ENCODE peak calls at places on chromosomes 3 and 15, in five cellular contexts. C, Z, R, M and K are unnamed samples.
A peak's percentile ranks its signal among the peaks of the same experiment; 100 is the strongest.

GRCh38 chr3:43857361-43858051 is 166.8 kb downstream of the ABHD5 start:
- DNase-seq in C (no peak), Z (no peak), R (no peak), M (no peak), K (no peak)

GRCh38 chr3:12566976-12567375 is 10.1 kb downstream of the MKRN2 start:
- DNase-seq in C (no peak), Z (no peak), R (no peak), M (no peak), K (no peak)

GRCh38 chr15:42286445-42287029 is 13.3 kb upstream of the TMEM87A start:
- DNase-seq in C (no peak), Z (no peak), R (no peak), M (no peak), K (no peak)

GRCh38 chr15:61141497-61142125 is 87.5 kb downstream of the RORA start:
- DNase-seq in C (no peak), Z (no peak), R (no peak), M (no peak), K (no peak)

GRCh38 chr3:137259709-137260108 is 301.9 kb downstream of the IL20RB start:
- DNase-seq in C (no peak), Z (no peak), R (no peak), M (no peak), K (no peak)

GRCh38 chr3:155232605-155233004 is 60.9 kb downstream of the STRIT1 start:
- DNase-seq in C (peak; percentile 47), Z (no peak), R (peak; percentile 77), M (peak; percentile 92), K (peak; percentile 14)

GRCh38 chr15:55737373-55737772 is 5.6 kb downstream of the PRTG start:
- DNase-seq in C (no peak), Z (no peak), R (no peak), M (no peak), K (no peak)

GRCh38 chr3:42013652-42014442 is 51.9 kb upstream of the ULK4 start:
- DNase-seq in C (peak; percentile 31), Z (peak; percentile 51), R (peak; percentile 41), M (no peak), K (peak; percentile 54)

GRCh38 chr15:48282186-48282585 is 49.0 kb upstream of the DUT start:
- DNase-seq in C (no peak), Z (no peak), R (no peak), M (no peak), K (no peak)

GRCh38 chr3:33184863-33185262 is 33.7 kb downstream of the SUSD5 start:
- DNase-seq in C (no peak), Z (no peak), R (no peak), M (no peak), K (no peak)

DNA sequence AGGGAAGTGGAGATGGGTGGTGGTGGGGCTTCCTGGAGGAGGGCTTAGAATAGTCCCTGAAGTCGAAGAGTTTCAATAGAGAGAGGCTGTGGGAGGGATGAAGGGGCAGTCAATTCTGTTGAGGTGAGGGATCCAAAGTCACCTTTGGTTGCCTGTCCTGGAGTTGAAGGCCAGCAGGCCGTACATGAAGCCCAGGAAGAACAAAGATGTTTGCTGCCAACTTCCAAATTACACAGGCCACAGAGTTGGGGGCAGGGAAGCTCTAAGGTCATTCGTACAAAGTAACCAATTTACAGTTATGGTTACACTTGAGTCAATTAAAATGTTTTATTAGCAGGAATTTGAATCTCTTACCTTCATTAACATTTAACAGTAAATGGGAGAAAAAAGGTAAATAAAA is 77.9 kb downstream of the FOXB1 start:
- DNase-seq in C (no peak), Z (no peak), R (no peak), M (no peak), K (no peak)
- H3K4me3 ChIP-seq in C (no peak overlapping the region), Z (no peak overlapping the region), R (no peak overlapping the region), M (no peak overlapping the region), K (no peak overlapping the region)

DNA sequence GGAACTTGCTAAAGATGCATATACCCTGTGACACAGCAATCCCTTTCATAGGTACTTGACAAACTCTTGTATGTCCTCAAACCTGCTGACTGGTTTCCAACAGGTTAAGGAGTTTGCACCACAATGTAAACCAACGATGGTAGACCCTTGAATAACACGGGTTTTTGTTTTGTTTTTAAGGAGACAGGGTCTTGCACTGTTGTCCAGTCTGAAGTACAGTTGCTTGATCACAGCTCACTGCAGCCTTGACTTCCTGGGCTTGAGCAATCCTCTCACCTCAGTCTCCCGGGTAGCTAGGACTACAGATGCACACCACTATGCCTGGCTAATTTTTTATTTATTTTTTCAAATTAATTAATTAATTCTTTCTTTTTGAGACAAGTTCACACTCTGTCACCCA is 23.3 kb downstream of the SIN3A start:
- DNase-seq in C (no peak), Z (no peak), R (no peak), M (no peak), K (no peak)
- H3K4me3 ChIP-seq in C (no peak overlapping the region), Z (no peak overlapping the region), R (no peak overlapping the region), M (no peak overlapping the region), K (no peak overlapping the region)

DNA sequence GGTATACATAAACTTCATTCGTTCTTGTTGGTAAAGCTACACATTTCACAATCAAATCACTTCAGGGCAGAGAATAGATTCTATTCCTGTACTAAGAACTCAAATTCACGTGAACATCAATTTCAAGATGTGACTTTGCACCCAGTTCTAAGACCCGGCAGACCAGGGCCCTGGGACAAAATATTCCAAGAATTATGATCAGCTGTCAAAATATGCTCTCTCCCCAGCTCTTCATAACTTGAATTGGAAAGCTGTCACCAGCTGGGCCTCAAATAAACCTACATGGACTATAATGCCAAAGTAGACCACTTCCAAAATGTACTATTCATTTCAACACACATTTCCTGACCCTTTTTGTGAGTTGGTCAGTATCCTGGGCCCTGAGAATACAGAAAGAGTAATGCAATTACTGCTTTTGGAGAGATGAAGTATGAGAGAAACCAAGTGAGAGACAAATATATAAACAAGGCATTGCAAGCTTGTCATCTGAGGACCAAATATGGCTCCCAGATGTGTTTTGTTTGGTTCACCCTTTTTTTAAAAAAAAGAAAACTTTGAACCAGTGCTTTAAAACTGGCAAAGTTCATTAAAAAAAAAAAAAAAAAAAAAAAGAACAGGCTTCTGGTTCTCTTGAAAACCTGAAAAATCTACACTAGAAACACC is 14.9 kb downstream of the MAGI1 start:
- DNase-seq in C (no peak), Z (no peak), R (no peak), M (no peak), K (no peak)
- H3K4me3 ChIP-seq in C (no peak overlapping the region), Z (no peak overlapping the region), R (no peak overlapping the region), M (no peak overlapping the region), K (no peak overlapping the region)

GRCh38 chr3:190546881-190547510 is 33.1 kb downstream of the IL1RAP start:
- DNase-seq in C (no peak), Z (no peak), R (no peak), M (no peak), K (no peak)

GRCh38 chr3:190543656-190544055 is 29.8 kb downstream of the IL1RAP start:
- DNase-seq in C (no peak), Z (no peak), R (no peak), M (peak; percentile 82), K (no peak)

GRCh38 chr3:190548031-190548656 is 34.3 kb downstream of the IL1RAP start:
- DNase-seq in C (no peak), Z (no peak), R (no peak), M (no peak), K (no peak)

GRCh38 chr3:190541560-190541959 is 27.7 kb downstream of the IL1RAP start:
- DNase-seq in C (no peak), Z (no peak), R (no peak), M (no peak), K (no peak)

GRCh38 chr3:190545260-190545659 is 31.4 kb downstream of the IL1RAP start:
- DNase-seq in C (no peak), Z (no peak), R (no peak), M (no peak), K (no peak)
- H3K4me3 ChIP-seq in C (no peak overlapping the region), Z (no peak overlapping the region), R (no peak overlapping the region), M (no peak overlapping the region), K (no peak overlapping the region)

GRCh38 chr3:106004841-106005240 is 136.0 kb upstream of the CBLB start:
- DNase-seq in C (no peak), Z (no peak), R (no peak), M (no peak), K (no peak)
- H3K4me3 ChIP-seq in C (no peak overlapping the region), Z (no peak overlapping the region), R (no peak overlapping the region), M (no peak overlapping the region), K (no peak overlapping the region)

DNA sequence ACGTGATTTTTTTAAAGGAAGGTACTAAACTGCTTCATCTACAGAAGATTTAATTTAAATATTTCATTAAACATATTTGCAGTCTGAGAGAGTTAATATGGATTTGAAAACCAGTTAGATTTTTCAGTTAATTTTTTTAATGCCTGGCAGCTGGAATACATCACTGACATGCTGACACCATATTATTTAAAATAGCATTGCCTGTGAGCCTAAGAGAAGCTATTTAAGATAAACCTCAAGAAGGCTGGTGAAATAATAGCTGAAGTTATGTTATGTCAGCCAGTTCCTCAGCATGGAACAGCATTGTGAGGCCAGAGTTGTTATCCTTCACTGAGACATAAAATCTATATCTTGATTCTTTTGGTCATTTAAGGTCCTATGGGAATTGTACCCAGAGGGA is 705.2 kb downstream of the NAALADL2 start:
- DNase-seq in C (no peak), Z (no peak), R (no peak), M (no peak), K (no peak)
- H3K4me3 ChIP-seq in C (no peak overlapping the region), Z (no peak overlapping the region), R (no peak overlapping the region), M (no peak overlapping the region), K (no peak overlapping the region)